ENCODE peak calls at places on chromosome 5, in six cellular contexts. One of them, this sample, is unnamed.

GRCh38 chr5:87359106-87359505 is 53.6 kb downstream of the CCNH start:
- DNase-seq in A549: no peak
- DNase-seq in ovary: no peak
- DNase-seq in lower leg skin: no peak
- DNase-seq in testis: no peak
- DNase-seq in transverse colon: no peak
- DNase-seq in this sample: no peak

GRCh38 chr5:120678279-120678678 is 214.2 kb downstream of the PRR16 start:
- DNase-seq in A549: no peak
- DNase-seq in ovary: no peak
- DNase-seq in lower leg skin: no peak
- DNase-seq in testis: no peak
- DNase-seq in transverse colon: no peak
- DNase-seq in this sample: no peak

GRCh38 chr5:30156156-30156555 is 1037.3 kb upstream of the CDH6 start:
- DNase-seq in A549: no peak
- DNase-seq in ovary: no peak
- DNase-seq in lower leg skin: no peak
- DNase-seq in testis: no peak
- DNase-seq in transverse colon: no peak
- DNase-seq in this sample: no peak

GRCh38 chr5:158246661-158247060 is 387.7 kb upstream of the CLINT1 start:
- DNase-seq in A549: no peak
- DNase-seq in ovary: no peak
- DNase-seq in lower leg skin: no peak
- DNase-seq in testis: no peak
- DNase-seq in transverse colon: no peak
- DNase-seq in this sample: peak; percentile 37

GRCh38 chr5:155953335-155953734 is 373.6 kb upstream of the SGCD start:
- DNase-seq in A549: no peak
- DNase-seq in ovary: no peak
- DNase-seq in lower leg skin: no peak
- DNase-seq in testis: no peak
- DNase-seq in transverse colon: no peak
- DNase-seq in this sample: no peak

GRCh38 chr5:112642885-112643284 is 94.8 kb upstream of the APC start:
- DNase-seq in A549: no peak
- DNase-seq in ovary: no peak
- DNase-seq in lower leg skin: no peak
- DNase-seq in testis: no peak
- DNase-seq in transverse colon: no peak
- DNase-seq in this sample: no peak

GRCh38 chr5:172524573-172525021 is 70.3 kb upstream of the SH3PXD2B start:
- DNase-seq in A549: no peak
- DNase-seq in ovary: no peak
- DNase-seq in lower leg skin: peak; percentile 16
- DNase-seq in testis: no peak
- DNase-seq in transverse colon: peak; percentile 33
- DNase-seq in this sample: peak; percentile 90

GRCh38 chr5:31886206-31886605 is 247.3 kb downstream of the PDZD2 start:
- DNase-seq in A549: no peak
- DNase-seq in ovary: no peak
- DNase-seq in lower leg skin: no peak
- DNase-seq in testis: no peak
- DNase-seq in transverse colon: no peak
- DNase-seq in this sample: no peak

GRCh38 chr5:78544531-78545200 is 103.9 kb downstream of the LHFPL2 start:
- DNase-seq in A549: no peak
- DNase-seq in ovary: peak; percentile 54
- DNase-seq in lower leg skin: no peak
- DNase-seq in testis: no peak
- DNase-seq in transverse colon: peak; percentile 21
- DNase-seq in this sample: no peak

GRCh38 chr5:137610598-137610997 is 111.5 kb upstream of the SPOCK1 start:
- DNase-seq in A549: no peak
- DNase-seq in ovary: no peak
- DNase-seq in lower leg skin: no peak
- DNase-seq in testis: peak; percentile 8
- DNase-seq in transverse colon: no peak
- DNase-seq in this sample: no peak

GRCh38 chr5:90438100-90438499 is 28.5 kb upstream of the CETN3 start:
- DNase-seq in A549: no peak
- DNase-seq in ovary: no peak
- DNase-seq in lower leg skin: no peak
- DNase-seq in testis: no peak
- DNase-seq in transverse colon: no peak
- DNase-seq in this sample: no peak

GRCh38 chr5:177600458-177601018 is 606 bp downstream of the B4GALT7 start:
- DNase-seq in A549: no peak
- DNase-seq in ovary: no peak
- DNase-seq in lower leg skin: no peak
- DNase-seq in testis: peak; percentile 22
- DNase-seq in transverse colon: no peak
- DNase-seq in this sample: no peak

GRCh38 chr5:177601126-177601525 is 1.2 kb downstream of the B4GALT7 start:
- DNase-seq in A549: no peak
- DNase-seq in ovary: no peak
- DNase-seq in lower leg skin: no peak
- DNase-seq in testis: no peak
- DNase-seq in transverse colon: no peak
- DNase-seq in this sample: no peak

GRCh38 chr5:177595991-177596774 is 3.7 kb upstream of the B4GALT7 start:
- DNase-seq in A549: no peak
- DNase-seq in ovary: no peak
- DNase-seq in lower leg skin: no peak
- DNase-seq in testis: no peak
- DNase-seq in transverse colon: no peak
- DNase-seq in this sample: no peak

GRCh38 chr5:177596775-177597238 is 3.1 kb upstream of the B4GALT7 start:
- DNase-seq in A549: no peak
- DNase-seq in ovary: no peak
- DNase-seq in lower leg skin: no peak
- DNase-seq in testis: no peak
- DNase-seq in transverse colon: no peak
- DNase-seq in this sample: no peak

GRCh38 chr5:177598477-177598876 is 1.5 kb upstream of the B4GALT7 start:
- DNase-seq in A549: no peak
- DNase-seq in ovary: no peak
- DNase-seq in lower leg skin: no peak
- DNase-seq in testis: no peak
- DNase-seq in transverse colon: no peak
- DNase-seq in this sample: no peak
- TF ChIP-seq POLR2A in A549: no peak
- TF ChIP-seq POLR2A in ovary: no peak
- TF ChIP-seq POLR2A in lower leg skin: no peak
- TF ChIP-seq POLR2A in testis: no peak
- TF ChIP-seq POLR2A in transverse colon: no peak
- TF ChIP-seq POLR2A in this sample: no peak

GRCh38 chr5:134226441-134227192 is 744 bp upstream of the PPP2CA start:
- DNase-seq in A549: peak; percentile 10
- DNase-seq in ovary: no peak
- DNase-seq in lower leg skin: no peak
- DNase-seq in testis: no peak
- DNase-seq in transverse colon: peak; percentile 91
- DNase-seq in this sample: no peak

GRCh38 chr5:134227259-134227658 is 1.4 kb upstream of the PPP2CA start:
- DNase-seq in A549: peak; percentile 64
- DNase-seq in ovary: peak; percentile 37
- DNase-seq in lower leg skin: peak; percentile 46
- DNase-seq in testis: peak; percentile 42
- DNase-seq in transverse colon: peak; percentile 56
- DNase-seq in this sample: no peak

GRCh38 chr5:134225780-134226440 is at the start of gene PPP2CA:
- DNase-seq in A549: peak; percentile 98
- DNase-seq in ovary: peak; percentile 99
- DNase-seq in lower leg skin: peak; percentile 99
- DNase-seq in testis: peak; percentile 98
- DNase-seq in transverse colon: peak; percentile 99
- DNase-seq in this sample: peak; percentile 100

GRCh38 chr5:134223406-134224251 is 2.2 kb downstream of the PPP2CA start:
- DNase-seq in A549: peak; percentile 24
- DNase-seq in ovary: no peak
- DNase-seq in lower leg skin: no peak
- DNase-seq in testis: no peak
- DNase-seq in transverse colon: no peak
- DNase-seq in this sample: no peak

DNA sequence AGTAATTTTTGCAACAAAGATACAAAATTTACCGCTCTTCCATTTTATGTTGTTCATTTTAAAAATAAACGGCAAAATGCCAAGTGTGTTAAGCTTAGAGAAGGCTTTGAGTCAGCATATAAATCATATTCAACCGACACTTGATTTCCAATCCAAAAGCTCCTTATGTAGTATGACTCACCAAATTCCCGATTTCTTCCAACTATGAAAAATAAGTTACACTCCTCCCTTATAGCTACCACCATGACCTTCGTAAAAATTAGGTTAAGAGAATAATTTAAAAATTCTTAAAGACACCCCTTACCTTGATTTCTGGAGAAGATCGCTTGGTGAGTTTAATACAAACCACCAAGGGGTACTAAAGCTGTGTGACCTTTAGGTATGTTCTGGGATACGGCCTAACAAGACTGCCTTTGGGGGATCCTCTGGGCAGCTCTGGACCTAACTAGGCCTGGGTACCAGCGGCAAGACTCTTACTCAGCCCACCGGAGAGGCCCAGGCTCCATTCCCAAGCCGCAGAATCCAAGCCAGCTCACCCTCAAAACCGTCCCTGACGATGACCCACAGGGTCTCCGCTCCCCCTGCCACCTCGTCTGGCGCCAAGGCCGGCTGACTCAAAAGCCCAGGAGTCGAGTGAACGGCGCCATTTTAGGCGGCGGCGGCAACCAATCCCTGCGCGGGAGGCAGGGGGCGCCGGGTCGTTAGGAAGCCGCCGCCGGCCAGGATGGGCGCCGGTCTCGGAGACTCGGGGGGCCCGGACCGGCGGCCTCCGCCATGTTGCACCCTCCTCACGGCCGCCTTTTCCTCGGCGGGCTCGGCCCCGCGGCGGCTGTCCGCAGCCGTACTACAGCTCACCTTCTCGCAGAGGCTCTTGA is 731 bp downstream of the PPP2CA start:
- DNase-seq in A549: peak; percentile 61
- DNase-seq in ovary: peak; percentile 71
- DNase-seq in lower leg skin: peak; percentile 30
- DNase-seq in testis: peak; percentile 62
- DNase-seq in transverse colon: peak; percentile 62
- DNase-seq in this sample: no peak
- TF ChIP-seq POLR2A in A549: no peak
- TF ChIP-seq POLR2A in ovary: no peak
- TF ChIP-seq POLR2A in lower leg skin: no peak
- TF ChIP-seq POLR2A in testis: no peak
- TF ChIP-seq POLR2A in transverse colon: no peak
- TF ChIP-seq POLR2A in this sample: no peak

GRCh38 chr5:81850932-81851331 is 100.0 kb upstream of the SSBP2 start:
- DNase-seq in A549: no peak
- DNase-seq in ovary: no peak
- DNase-seq in lower leg skin: no peak
- DNase-seq in testis: no peak
- DNase-seq in transverse colon: no peak
- DNase-seq in this sample: no peak

GRCh38 chr5:81853005-81853357 is 102.1 kb upstream of the SSBP2 start:
- DNase-seq in A549: no peak
- DNase-seq in ovary: no peak
- DNase-seq in lower leg skin: no peak
- DNase-seq in testis: peak; percentile 17
- DNase-seq in transverse colon: no peak
- DNase-seq in this sample: no peak

GRCh38 chr5:81850494-81850893 is 99.6 kb upstream of the SSBP2 start:
- DNase-seq in A549: no peak
- DNase-seq in ovary: peak; percentile 18
- DNase-seq in lower leg skin: no peak
- DNase-seq in testis: no peak
- DNase-seq in transverse colon: no peak
- DNase-seq in this sample: no peak

GRCh38 chr5:81852277-81853004 is 101.5 kb upstream of the SSBP2 start:
- DNase-seq in A549: peak; percentile 7
- DNase-seq in ovary: peak; percentile 37
- DNase-seq in lower leg skin: peak; percentile 19
- DNase-seq in testis: peak; percentile 22
- DNase-seq in transverse colon: peak; percentile 14
- DNase-seq in this sample: no peak

GRCh38 chr5:81851481-81852178 is 100.7 kb upstream of the SSBP2 start:
- DNase-seq in A549: peak; percentile 92
- DNase-seq in ovary: peak; percentile 96
- DNase-seq in lower leg skin: peak; percentile 96
- DNase-seq in testis: peak; percentile 97
- DNase-seq in transverse colon: peak; percentile 97
- DNase-seq in this sample: peak; percentile 97
- TF ChIP-seq POLR2A in A549: no peak
- TF ChIP-seq POLR2A in ovary: no peak
- TF ChIP-seq POLR2A in lower leg skin: no peak
- TF ChIP-seq POLR2A in testis: no peak
- TF ChIP-seq POLR2A in transverse colon: peak; percentile 62
- TF ChIP-seq POLR2A in this sample: no peak

DNA sequence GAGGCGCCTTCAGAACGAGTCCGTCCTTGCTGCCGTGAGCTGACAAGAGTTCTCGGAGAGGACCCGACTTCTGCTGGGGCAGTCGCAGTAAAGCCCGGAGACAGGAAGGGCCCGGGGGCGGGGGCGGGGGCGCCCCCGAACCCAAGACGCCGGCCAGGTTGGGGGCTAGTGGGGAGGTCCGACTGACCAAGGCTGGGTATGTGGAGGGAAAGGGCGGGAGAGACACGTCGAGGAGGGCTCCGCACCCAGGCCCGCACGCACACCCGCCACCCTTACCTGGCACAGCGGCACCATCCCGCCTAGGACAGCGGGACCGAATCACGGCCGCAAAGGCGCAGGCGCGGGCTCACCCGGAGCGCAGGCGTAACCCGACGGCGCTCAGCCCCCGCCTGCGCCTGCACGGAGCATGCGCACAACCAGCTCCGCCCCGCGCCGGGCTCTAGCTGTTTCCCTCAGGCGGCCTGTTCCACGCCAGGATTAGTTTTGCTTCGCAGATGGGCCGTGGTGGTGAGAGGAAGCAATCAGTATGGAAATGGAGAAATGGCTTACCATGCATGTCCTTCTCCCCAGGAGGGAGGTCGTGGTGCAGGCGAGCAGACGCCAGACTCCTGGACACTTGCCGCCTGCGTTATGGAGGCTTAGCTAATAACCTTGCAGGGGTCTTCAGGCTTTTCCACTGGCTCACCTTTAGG is at the start of gene MOCS2:
- DNase-seq in A549: peak; percentile 87
- DNase-seq in ovary: peak; percentile 88
- DNase-seq in lower leg skin: peak; percentile 85
- DNase-seq in testis: peak; percentile 91
- DNase-seq in transverse colon: peak; percentile 94
- DNase-seq in this sample: peak; percentile 96
- TF ChIP-seq POLR2A in A549: peak; percentile 95
- TF ChIP-seq POLR2A in ovary: peak; percentile 69
- TF ChIP-seq POLR2A in lower leg skin: no peak
- TF ChIP-seq POLR2A in testis: peak; percentile 39
- TF ChIP-seq POLR2A in transverse colon: peak; percentile 74
- TF ChIP-seq POLR2A in this sample: peak; percentile 32

GRCh38 chr5:134113908-134114875 is at the start of gene TCF7:
- DNase-seq in A549: peak; percentile 76
- DNase-seq in ovary: peak; percentile 78
- DNase-seq in lower leg skin: peak; percentile 35
- DNase-seq in testis: peak; percentile 75
- DNase-seq in transverse colon: peak; percentile 86
- DNase-seq in this sample: no peak
- TF ChIP-seq POLR2A in A549: peak; percentile 58
- TF ChIP-seq POLR2A in ovary: no peak
- TF ChIP-seq POLR2A in lower leg skin: no peak
- TF ChIP-seq POLR2A in testis: no peak
- TF ChIP-seq POLR2A in transverse colon: peak; percentile 34
- TF ChIP-seq POLR2A in this sample: no peak

This sample was measured in esophagus muscularis mucosa.